ENCODE peak calls at places on chromosomes 2 and 18, in four cellular contexts. H, Q, O and F are unnamed samples.

GRCh38 chr2:105450495-105450894 is 51.6 kb upstream of the FHL2 start:
- DNase-seq in H (no peak), Q (no peak), O (no peak), F (no peak)

GRCh38 chr2:168345601-168346000 is 98.2 kb upstream of the STK39 start:
- DNase-seq in H (no peak), Q (no peak), O (no peak), F (no peak)

GRCh38 chr2:227884511-227884947 is 13.1 kb downstream of the DAW1 start:
- DNase-seq in H (peak), Q (peak), O (peak), F (peak)

GRCh38 chr2:204468689-204469429 is 76.4 kb upstream of the PARD3B start:
- DNase-seq in H (no peak), Q (no peak), O (no peak), F (no peak)

GRCh38 chr18:76823574-76823973 is 1.2 kb downstream of the ZNF236 start:
- DNase-seq in H (peak), Q (no peak), O (no peak), F (peak)

GRCh38 chr2:74181739-74182138 is 3.1 kb upstream of the MOB1A start:
- DNase-seq in H (peak), Q (no peak), O (no peak), F (peak)

GRCh38 chr2:47488870-47489584 is 86.1 kb downstream of the MSH2 start:
- DNase-seq in H (no peak), Q (peak), O (peak), F (no peak)

GRCh38 chr2:42045389-42045788 is 2.4 kb upstream of the PKDCC start:
- DNase-seq in H (no peak), Q (no peak), O (no peak), F (no peak)

GRCh38 chr2:55907686-55908085 is 15.9 kb downstream of the EFEMP1 start:
- DNase-seq in H (no peak), Q (no peak), O (no peak), F (no peak)

GRCh38 chr2:172806426-172807008 is 70.9 kb downstream of the RAPGEF4 start:
- DNase-seq in H (peak), Q (peak), O (peak), F (peak)

GRCh38 chr2:65416321-65416720 is 16.1 kb downstream of the SPRED2 start:
- DNase-seq in H (no peak), Q (no peak), O (no peak), F (no peak)

GRCh38 chr2:24797644-24798043 is 4.4 kb downstream of the CENPO start:
- DNase-seq in H (peak), Q (no peak), O (no peak), F (no peak)

GRCh38 chr2:26951246-26951645 is 19.2 kb upstream of the MAPRE3 start:
- DNase-seq in H (no peak), Q (no peak), O (no peak), F (no peak)

GRCh38 chr2:237833546-237833945 is 25.9 kb upstream of the RAMP1 start:
- DNase-seq in H (no peak), Q (no peak), O (no peak), F (no peak)

GRCh38 chr2:100900156-100900795 is 80.3 kb downstream of the NPAS2 start:
- DNase-seq in H (no peak), Q (no peak), O (no peak), F (no peak)

GRCh38 chr2:193695367-193695766 is 1500.6 kb upstream of the TMEFF2 start:
- DNase-seq in H (peak), Q (peak), O (peak), F (peak)

GRCh38 chr18:73043231-73044000 is 175.6 kb upstream of the NETO1 start:
- DNase-seq in H (no peak), Q (no peak), O (no peak), F (no peak)

GRCh38 chr18:55007582-55007981 is 48.3 kb upstream of the CCDC68 start:
- DNase-seq in H (no peak), Q (no peak), O (no peak), F (no peak)

GRCh38 chr18:24663026-24663425 is 202.6 kb downstream of the HRH4 start:
- DNase-seq in H (no peak), Q (no peak), O (no peak), F (no peak)

GRCh38 chr2:604826-605524 is 72.2 kb downstream of the TMEM18 start:
- DNase-seq in H (no peak), Q (no peak), O (no peak), F (no peak)

GRCh38 chr2:182368446-182368845 is 58.4 kb downstream of the PDE1A start:
- DNase-seq in H (no peak), Q (no peak), O (no peak), F (no peak)

GRCh38 chr18:30954262-30954661 is 88.3 kb downstream of the DSC3 start:
- DNase-seq in H (no peak), Q (no peak), O (no peak), F (no peak)

GRCh38 chr2:73982140-73982617 is 2.5 kb upstream of the TET3 start:
- DNase-seq in H (no peak), Q (no peak), O (no peak), F (no peak)

GRCh38 chr18:1078301-1078700 is 173.6 kb downstream of the ADCYAP1 start:
- DNase-seq in H (no peak), Q (no peak), O (no peak), F (no peak)

GRCh38 chr2:74719066-74719465 is 65.0 kb downstream of the SEMA4F start:
- DNase-seq in H (no peak), Q (no peak), O (peak), F (no peak)

GRCh38 chr18:44518091-44518490 is 162.6 kb upstream of the SETBP1 start:
- DNase-seq in H (no peak), Q (no peak), O (no peak), F (no peak)

GRCh38 chr2:229407170-229407569 is 136.1 kb upstream of the PID1 start:
- DNase-seq in H (no peak), Q (peak), O (peak), F (no peak)

GRCh38 chr2:217521820-217522219 is 481.0 kb downstream of the TNS1 start:
- DNase-seq in H (no peak), Q (no peak), O (no peak), F (no peak)

GRCh38 chr2:137693521-137693920 is 270.8 kb upstream of the HNMT start:
- DNase-seq in H (no peak), Q (no peak), O (no peak), F (no peak)

GRCh38 chr2:96208144-96209010 is at the start of gene STARD7:
- DNase-seq in H (peak), Q (peak), O (peak), F (peak)

GRCh38 chr18:58284699-58285490 is 240.9 kb downstream of the NEDD4L start:
- DNase-seq in H (peak), Q (no peak), O (no peak), F (no peak)

GRCh38 chr2:151292546-151292945 is 3.1 kb upstream of the NMI start:
- DNase-seq in H (no peak), Q (no peak), O (no peak), F (no peak)

GRCh38 chr2:151291224-151291623 is 1.8 kb upstream of the NMI start:
- DNase-seq in H (no peak), Q (no peak), O (no peak), F (no peak)

GRCh38 chr2:151289972-151290335 is 486 bp upstream of the NMI start:
- DNase-seq in H (peak), Q (no peak), O (no peak), F (peak)

GRCh38 chr2:151290467-151290866 is 999 bp upstream of the NMI start:
- DNase-seq in H (peak), Q (no peak), O (no peak), F (no peak)

GRCh38 chr2:151292124-151292523 is 2.7 kb upstream of the NMI start:
- DNase-seq in H (peak), Q (no peak), O (no peak), F (no peak)
- TF ChIP-seq ELF1 in H (no peak), Q (no peak), O (no peak), F (no peak)

DNA sequence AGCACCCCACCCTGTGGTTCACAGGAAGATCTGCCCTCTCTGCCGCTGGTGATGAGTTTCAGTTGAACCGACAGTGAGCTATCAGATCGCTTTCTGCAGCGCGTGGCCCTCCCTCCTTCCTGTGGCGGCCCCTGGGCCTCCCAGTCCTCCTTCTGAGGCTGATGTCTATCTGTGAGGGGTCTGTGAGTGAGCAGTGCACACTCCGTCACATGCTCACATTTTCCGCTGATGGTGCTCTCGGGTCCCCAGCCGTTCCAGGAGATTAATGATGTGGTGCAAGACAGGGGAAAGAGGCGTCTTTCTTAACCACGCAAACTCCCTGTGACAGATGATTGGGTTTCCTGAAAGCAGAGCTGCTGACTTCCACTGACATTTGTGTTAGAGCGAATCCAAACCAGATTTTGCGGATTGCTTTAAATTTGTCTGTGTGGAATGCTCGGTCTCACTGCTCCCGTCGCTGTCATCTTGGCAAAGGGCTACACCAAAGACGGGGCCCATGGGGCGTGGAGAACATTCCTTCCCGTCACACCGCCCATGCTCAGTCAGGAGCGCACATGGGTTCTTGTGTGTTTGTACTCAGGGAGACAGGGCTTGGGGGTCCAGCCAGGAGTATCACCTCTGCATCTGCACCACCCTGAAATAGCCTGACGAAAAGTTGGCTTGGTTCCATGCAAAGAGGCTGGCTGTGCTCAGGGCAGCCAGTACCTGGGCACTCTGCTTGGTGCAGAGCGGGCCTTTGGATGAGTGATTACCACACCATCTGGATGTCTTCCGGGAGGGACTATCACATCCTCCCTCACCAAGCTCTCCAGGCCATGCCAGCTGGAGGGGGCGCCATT is 154.7 kb upstream of the HS6ST1 start:
- DNase-seq in H (peak), Q (no peak), O (no peak), F (no peak)
- TF ChIP-seq ELF1 in H (no peak), Q (no peak), O (no peak), F (no peak)

DNA sequence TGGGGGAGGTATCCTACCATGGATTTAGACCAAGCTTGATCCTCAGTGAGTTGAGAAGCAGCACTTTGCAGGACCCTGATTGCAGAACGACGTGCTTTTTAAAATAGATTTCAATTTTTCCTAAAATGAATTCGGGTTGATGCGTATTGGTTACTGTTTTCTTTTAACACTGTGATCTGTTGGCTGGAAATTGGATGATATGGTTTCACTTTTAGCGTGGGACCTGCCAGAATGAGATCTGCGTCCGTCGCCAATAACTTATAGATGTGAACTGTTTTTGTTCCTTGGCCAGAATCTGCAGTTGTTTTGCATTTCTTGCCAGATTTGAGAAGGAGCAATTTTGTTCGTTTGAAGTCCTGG is 671 bp downstream of the UGGT1 start:
- DNase-seq in H (no peak), Q (no peak), O (no peak), F (no peak)
- TF ChIP-seq ELF1 in H (no peak), Q (no peak), O (no peak), F (no peak)

GRCh38 chr2:10990561-10991111 is 78.9 kb downstream of the KCNF1 start:
- DNase-seq in H (no peak), Q (no peak), O (no peak), F (no peak)
- TF ChIP-seq ELF1 in H (no peak), Q (no peak), O (no peak), F (no peak)